ENCODE peak calls at places on chromosome 16, in four cellular contexts. X is stimulated activated naive CD4-positive, alpha-beta T cell treated with Interleukin-2 at 50 U/mL for 16 hours; M is NCI-H526 treated with DMSO at 0.1 percent for 48 hours; Z is posterior vena cava. A is an unnamed sample.

GRCh38 chr16:10266809-10267208 is 84.6 kb upstream of the GRIN2A start:
- DNase-seq in M (no peak), Z (no peak), X (peak; percentile 5), A (no peak)

GRCh38 chr16:68539704-68540370 is 746 bp downstream of the ZFP90 start:
- DNase-seq in Z (no peak), M (no peak), X (no peak), A (peak; percentile 68)

GRCh38 chr16:67158637-67159600 is 790 bp downstream of the TRADD start:
- DNase-seq in M (no peak), Z (peak; percentile 86), X (peak; percentile 78), A (peak; percentile 59)

GRCh38 chr16:88548131-88548874 is 21.9 kb upstream of the ZC3H18 start:
- DNase-seq in X (no peak), M (no peak), Z (no peak), A (no peak)

GRCh38 chr16:53219795-53220194 is 165.0 kb downstream of the CHD9 start:
- DNase-seq in Z (no peak), X (no peak), M (no peak), A (no peak)

GRCh38 chr16:87391324-87391949 is 699 bp upstream of the MAP1LC3B start:
- DNase-seq in M (no peak), X (no peak), Z (peak; percentile 93), A (no peak)

GRCh38 chr16:3431779-3432219 is 11.5 kb downstream of the ZNF597 start:
- DNase-seq in M (no peak), Z (peak; percentile 89), X (peak; percentile 34), A (peak; percentile 41)

GRCh38 chr16:15949210-15950166 is at the start of gene ABCC1:
- DNase-seq in M (no peak), Z (peak; percentile 81), X (peak; percentile 65), A (peak; percentile 49)

GRCh38 chr16:66547101-66547989 is 2.6 kb downstream of the TK2 start:
- DNase-seq in M (no peak), X (no peak), Z (no peak), A (no peak)

GRCh38 chr16:49833055-49833454 is 22.9 kb downstream of the ZNF423 start:
- DNase-seq in M (no peak), X (no peak), Z (peak; percentile 91), A (no peak)

GRCh38 chr16:24834459-24835335 is 11.1 kb upstream of the SLC5A11 start:
- DNase-seq in M (peak; percentile 20), Z (no peak), X (no peak), A (no peak)

GRCh38 chr16:12113581-12114375 is 137.2 kb downstream of the SNX29 start:
- DNase-seq in Z (peak; percentile 67), M (no peak), X (no peak), A (peak; percentile 72)

GRCh38 chr16:80060470-80060869 is 459.9 kb upstream of the MAF start:
- DNase-seq in X (no peak), Z (no peak), M (no peak), A (no peak)

GRCh38 chr16:57196753-57197152 is 10.6 kb downstream of the RSPRY1 start:
- DNase-seq in X (no peak), M (no peak), Z (no peak), A (no peak)

GRCh38 chr16:87791295-87792204 is 25.8 kb upstream of the KLHDC4 start:
- DNase-seq in X (no peak), M (no peak), Z (no peak), A (no peak)

GRCh38 chr16:1781254-1781653 is 1.1 kb downstream of the SPSB3 start:
- DNase-seq in Z (no peak), X (no peak), M (no peak), A (no peak)

GRCh38 chr16:28491080-28491969 is 549 bp downstream of the CLN3 start:
- DNase-seq in Z (no peak), M (no peak), X (no peak), A (peak; percentile 74)

GRCh38 chr16:65071371-65072311 is 50.2 kb downstream of the CDH11 start:
- DNase-seq in M (no peak), X (no peak), Z (peak; percentile 85), A (peak; percentile 83)

GRCh38 chr16:89257281-89257731 is 39.8 kb downstream of the ZNF778 start:
- DNase-seq in X (no peak), Z (peak; percentile 83), M (no peak), A (peak; percentile 62)

GRCh38 chr16:86363836-86364618 is 146.3 kb upstream of the FOXF1 start:
- DNase-seq in M (no peak), Z (no peak), X (no peak), A (no peak)

GRCh38 chr16:83744521-83744981 is 63.2 kb upstream of the HSBP1 start:
- DNase-seq in X (no peak), M (no peak), Z (peak; percentile 87), A (peak; percentile 46)

GRCh38 chr16:53129281-53130192 is 74.7 kb downstream of the CHD9 start:
- DNase-seq in Z (no peak), X (no peak), M (no peak), A (no peak)

GRCh38 chr16:87322833-87323726 is 5.9 kb upstream of the C16orf95 start:
- DNase-seq in M (no peak), X (no peak), Z (peak; percentile 76), A (no peak)